ENCODE peak calls at places on chromosomes 1 and 21, in seven cellular contexts. Y is ascending aorta, B is A549, H is DND-41, U is ovary, I is IMR-90, J is body of pancreas. V is an unnamed sample.

GRCh38 chr1:110298991-110299390 is 40.2 kb upstream of the RBM15 start:
- DNase-seq in Y (no peak), B (no peak), H (no peak), U (no peak), I (peak), J (no peak), V (no peak)

GRCh38 chr1:156647351-156647750 is 5.4 kb downstream of the BCAN start:
- DNase-seq in Y (no peak), B (no peak), H (no peak), U (no peak), I (no peak), J (no peak), V (no peak)

GRCh38 chr1:179175011-179175934 is 54.2 kb downstream of the ABL2 start:
- DNase-seq in Y (no peak), B (no peak), H (no peak), U (no peak), I (peak), J (no peak), V (no peak)

GRCh38 chr21:34582506-34583150 is 32.3 kb downstream of the RCAN1 start:
- DNase-seq in Y (no peak), B (peak), H (no peak), U (no peak), I (peak), J (no peak), V (no peak)

GRCh38 chr1:44423706-44424546 is 18.9 kb downstream of the RNF220 start:
- DNase-seq in Y (no peak), B (no peak), H (peak), U (no peak), I (peak), J (peak), V (peak)

GRCh38 chr1:17122449-17123194 is 3.4 kb upstream of the PADI2 start:
- DNase-seq in Y (no peak), B (no peak), H (no peak), U (no peak), I (peak), J (peak), V (no peak)

GRCh38 chr1:8481650-8482380 is 163.9 kb downstream of the SLC45A1 start:
- DNase-seq in Y (no peak), B (no peak), H (no peak), U (no peak), I (peak), J (no peak), V (no peak)

GRCh38 chr21:45559216-45560105 is 17.2 kb upstream of the SLC19A1 start:
- DNase-seq in Y (no peak), B (no peak), H (no peak), U (no peak), I (no peak), J (no peak), V (no peak)

GRCh38 chr1:19756480-19756879 is 43.2 kb downstream of the TMCO4 start:
- DNase-seq in Y (no peak), B (no peak), H (no peak), U (no peak), I (no peak), J (no peak), V (no peak)

GRCh38 chr1:211036701-211037494 is 97.0 kb downstream of the KCNH1 start:
- DNase-seq in Y (no peak), B (peak), H (no peak), U (no peak), I (peak), J (no peak), V (no peak)

GRCh38 chr1:235943581-235944114 is 76.9 kb upstream of the LYST start:
- DNase-seq in Y (no peak), B (no peak), H (no peak), U (no peak), I (peak), J (no peak), V (no peak)

DNA sequence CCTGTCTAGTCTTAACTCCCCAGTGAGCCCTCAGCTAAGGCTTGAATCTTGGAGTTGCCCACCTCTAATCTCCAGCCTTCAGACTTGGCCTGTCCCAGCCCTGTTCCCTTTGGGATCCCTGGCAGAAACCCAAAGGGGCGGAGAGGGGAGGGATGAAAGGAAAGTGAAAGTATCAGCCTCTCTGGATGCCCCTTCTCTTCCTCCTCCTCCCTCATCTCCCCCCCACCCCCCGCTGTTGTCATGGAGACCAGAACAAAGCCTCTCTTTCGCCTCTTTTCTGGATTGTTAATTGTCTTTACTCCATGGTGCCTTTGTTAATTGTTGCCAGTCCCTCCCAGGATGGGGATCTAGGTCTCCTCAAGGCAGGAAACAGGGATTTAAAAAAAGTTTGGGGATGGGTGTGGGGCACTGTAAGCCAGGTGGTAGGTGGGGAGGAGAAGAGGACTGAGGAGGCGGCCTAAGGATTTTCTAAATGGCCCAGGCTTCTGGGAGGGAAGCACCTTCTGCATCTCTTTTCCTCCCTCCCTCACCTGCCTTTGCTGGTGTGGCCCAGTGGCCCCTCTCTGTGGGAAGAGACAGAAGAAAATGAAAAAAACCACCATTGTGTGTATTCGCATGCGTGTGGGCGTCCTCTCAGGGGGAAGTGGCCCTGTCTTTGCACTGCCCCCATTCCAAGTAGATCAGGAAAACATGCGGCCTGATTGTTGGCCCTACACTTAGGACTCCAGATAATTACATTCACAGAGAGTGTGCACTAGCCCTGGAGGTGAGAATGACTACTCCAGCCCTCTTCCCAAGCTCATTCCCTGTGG is 7.5 kb upstream of the SOX13 start:
- DNase-seq in Y (no peak), B (no peak), H (peak), U (peak), I (peak), J (peak), V (no peak)
- H3K4me3 ChIP-seq in Y (no peak), B (no peak), H (no peak), U (no peak), I (no peak), J (no peak), V (no peak)

GRCh38 chr1:72122099-72122893 is 160.0 kb downstream of the NEGR1 start:
- DNase-seq in Y (no peak), B (no peak), H (no peak), U (no peak), I (no peak), J (no peak), V (no peak)
- TF ChIP-seq CTCF in Y (no peak), B (no peak), H (no peak), U (no peak), I (no peak), J (no peak), V (no peak)

GRCh38 chr1:143661418-143662120 is 310.2 kb downstream of the FAM72C start:
- DNase-seq in Y (no peak), B (no peak), H (no peak), U (no peak), I (no peak), J (peak), V (no peak)

GRCh38 chr1:143665606-143666005 is 306.2 kb downstream of the FAM72C start:
- DNase-seq in Y (no peak), B (no peak), H (no peak), U (no peak), I (no peak), J (no peak), V (no peak)

GRCh38 chr1:143660354-143660941 is 311.3 kb downstream of the FAM72C start:
- DNase-seq in Y (no peak), B (no peak), H (no peak), U (no peak), I (no peak), J (no peak), V (no peak)
- H3K4me3 ChIP-seq in Y (no peak), B (no peak), H (no peak), U (no peak), I (no peak), J (no peak), V (no peak)

GRCh38 chr1:24551290-24551859 is 4.5 kb upstream of the NCMAP start:
- DNase-seq in Y (no peak), B (no peak), H (no peak), U (no peak), I (no peak), J (peak), V (peak)

GRCh38 chr1:24553931-24554330 is 2.0 kb upstream of the NCMAP start:
- DNase-seq in Y (no peak), B (no peak), H (no peak), U (no peak), I (no peak), J (no peak), V (no peak)

GRCh38 chr1:24555591-24556413 is at the start of gene NCMAP:
- DNase-seq in Y (no peak), B (no peak), H (no peak), U (no peak), I (no peak), J (peak), V (no peak)

GRCh38 chr1:24554714-24555113 is 1.2 kb upstream of the NCMAP start:
- DNase-seq in Y (no peak), B (no peak), H (no peak), U (no peak), I (no peak), J (no peak), V (no peak)

GRCh38 chr1:24551910-24552571 is 3.8 kb upstream of the NCMAP start:
- DNase-seq in Y (no peak), B (no peak), H (no peak), U (no peak), I (peak), J (no peak), V (no peak)
- TF ChIP-seq CTCF in Y (no peak), B (no peak), H (no peak), U (no peak), I (no peak), J (no peak), V (no peak)

GRCh38 chr1:38142606-38143005 is 96.0 kb upstream of the POU3F1 start:
- DNase-seq in Y (no peak), B (no peak), H (no peak), U (no peak), I (no peak), J (peak), V (peak)

GRCh38 chr1:38141483-38141882 is 94.9 kb upstream of the POU3F1 start:
- DNase-seq in Y (no peak), B (no peak), H (no peak), U (no peak), I (no peak), J (no peak), V (no peak)

GRCh38 chr1:38138498-38139233 is 92.1 kb upstream of the POU3F1 start:
- DNase-seq in Y (peak), B (peak), H (no peak), U (no peak), I (peak), J (peak), V (peak)

GRCh38 chr1:38137164-38137563 is 90.6 kb upstream of the POU3F1 start:
- DNase-seq in Y (no peak), B (no peak), H (no peak), U (no peak), I (no peak), J (no peak), V (no peak)

DNA sequence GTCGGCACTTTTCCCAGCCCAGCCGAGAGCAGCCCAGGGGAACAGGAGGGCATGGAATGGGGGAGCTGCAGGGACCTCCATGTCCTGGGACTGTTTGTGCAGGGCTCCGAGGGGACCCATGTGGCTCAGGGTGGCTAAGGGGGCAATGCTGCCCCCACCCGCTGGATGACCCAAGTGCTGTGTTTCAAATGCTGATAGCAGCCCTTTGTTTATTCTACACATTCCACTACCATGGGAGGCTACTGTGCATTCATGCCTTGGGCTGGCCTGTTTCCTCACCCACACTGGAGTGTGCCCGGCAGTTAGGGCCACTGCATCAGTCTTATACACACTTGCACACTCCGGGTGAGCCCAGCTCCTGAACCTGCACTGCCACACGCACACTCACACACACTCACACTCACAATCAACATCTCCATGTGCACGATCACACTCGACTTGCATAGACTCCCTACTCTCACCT is 93.5 kb upstream of the POU3F1 start:
- DNase-seq in Y (no peak), B (no peak), H (no peak), U (no peak), I (peak), J (no peak), V (no peak)
- H3K4me3 ChIP-seq in Y (no peak), B (no peak), H (no peak), U (no peak), I (no peak), J (no peak), V (no peak)

GRCh38 chr1:41475859-41476567 is 8.5 kb downstream of the EDN2 start:
- DNase-seq in Y (no peak), B (no peak), H (no peak), U (no peak), I (no peak), J (no peak), V (no peak)
- TF ChIP-seq CTCF in Y (no peak), B (no peak), H (no peak), U (no peak), I (no peak), J (no peak), V (no peak)

GRCh38 chr1:223873044-223873443 is 27.3 kb upstream of the TP53BP2 start:
- DNase-seq in Y (no peak), B (no peak), H (no peak), U (no peak), I (peak), J (no peak), V (no peak)
- H3K4me3 ChIP-seq in Y (no peak), B (no peak), H (no peak), U (no peak), I (no peak), J (no peak), V (no peak)

GRCh38 chr1:234478481-234479309 is at the start of gene TARBP1:
- DNase-seq in Y (no peak), B (peak), H (peak), U (peak), I (peak), J (peak), V (no peak)
- TF ChIP-seq CTCF in Y (no peak), B (peak), H (peak), U (no peak), I (peak), J (peak), V (peak)

DNA sequence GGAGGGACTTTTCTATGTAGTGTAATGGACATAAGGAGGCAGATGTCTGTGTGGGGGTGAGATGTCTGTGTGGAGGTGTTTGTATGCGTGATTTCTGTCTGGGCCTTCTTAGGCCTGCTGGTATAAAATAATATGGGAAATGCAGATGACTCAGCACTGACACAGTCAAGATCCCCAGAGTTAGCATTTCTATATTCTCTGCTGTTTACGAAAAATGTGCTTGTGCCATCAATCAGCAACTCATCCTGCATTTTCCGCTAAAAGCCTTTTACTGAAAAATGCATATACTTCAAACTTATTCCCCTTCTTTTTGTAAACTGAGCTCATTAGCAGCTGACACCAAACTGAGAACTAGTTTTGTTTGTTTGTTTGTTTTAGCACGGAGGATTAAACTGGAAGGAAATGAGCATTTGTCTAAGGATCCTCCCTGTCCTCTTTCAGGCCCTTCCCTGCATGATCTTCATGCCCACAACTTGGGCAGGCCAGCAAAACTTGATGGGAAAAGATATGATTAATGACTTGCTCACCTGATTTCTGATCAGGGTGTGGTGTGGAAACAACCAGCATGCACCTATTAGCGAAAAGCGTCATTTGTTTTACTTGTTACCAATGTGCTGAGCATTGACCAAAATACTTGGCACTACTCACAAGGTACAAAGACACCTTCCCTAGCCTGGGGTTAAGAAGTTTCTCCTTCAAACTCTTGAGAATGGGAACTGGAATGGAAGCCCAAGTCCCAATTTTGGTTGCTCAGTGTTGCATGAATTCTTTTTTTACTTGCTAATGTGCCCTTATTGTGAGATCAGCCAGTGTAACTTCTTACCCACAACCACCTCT is 77.4 kb downstream of the NDUFS5 start:
- DNase-seq in Y (no peak), B (no peak), H (no peak), U (no peak), I (peak), J (no peak), V (no peak)
- H3K4me3 ChIP-seq in Y (no peak), B (no peak), H (no peak), U (no peak), I (no peak), J (no peak), V (no peak)